ENCODE peak calls at places on chromosomes 1 and 21, in five cellular contexts. R, J, C, P and Z are unnamed samples.

GRCh38 chr1:44033756-44034155 is 2.5 kb upstream of the SLC6A9 start:
- DNase-seq in R (no peak), J (no peak), C (no peak), P (no peak), Z (no peak)

GRCh38 chr1:94550800-94551241 is 9.3 kb upstream of the F3 start:
- DNase-seq in R (no peak), J (no peak), C (no peak), P (no peak), Z (no peak)

GRCh38 chr1:77817368-77818209 is 38.1 kb downstream of the MIGA1 start:
- DNase-seq in R (no peak), J (no peak), C (no peak), P (no peak), Z (no peak)

GRCh38 chr1:207420109-207420508 is 34.0 kb upstream of the CR2 start:
- DNase-seq in R (no peak), J (no peak), C (no peak), P (no peak), Z (no peak)

GRCh38 chr1:11847667-11848445 is at the start of gene NPPA:
- DNase-seq in R (no peak), J (no peak), C (peak), P (no peak), Z (no peak)

GRCh38 chr1:204711947-204712701 is 26.6 kb upstream of the LRRN2 start:
- DNase-seq in R (no peak), J (no peak), C (no peak), P (no peak), Z (no peak)

GRCh38 chr1:216005916-216006315 is 417.3 kb downstream of the USH2A start:
- DNase-seq in R (no peak), J (no peak), C (no peak), P (peak), Z (no peak)

GRCh38 chr21:42028754-42029385 is 18.7 kb upstream of the ZBTB21 start:
- DNase-seq in R (no peak), J (no peak), C (no peak), P (no peak), Z (no peak)

GRCh38 chr1:52601519-52601918 is 652 bp upstream of the GPX7 start:
- DNase-seq in R (no peak), J (no peak), C (no peak), P (no peak), Z (no peak)

GRCh38 chr1:11787251-11787803 is 18.4 kb downstream of the MTHFR start:
- DNase-seq in R (peak), J (no peak), C (peak), P (no peak), Z (no peak)

GRCh38 chr1:39348278-39348677 is 143.2 kb upstream of the BMP8A start:
- DNase-seq in R (no peak), J (no peak), C (no peak), P (no peak), Z (no peak)

GRCh38 chr1:175506081-175506480 is 237.3 kb downstream of the TNR start:
- DNase-seq in R (no peak), J (no peak), C (no peak), P (no peak), Z (no peak)

GRCh38 chr21:40349591-40349990 is 482.4 kb downstream of the PCP4 start:
- DNase-seq in R (no peak), J (no peak), C (no peak), P (no peak), Z (no peak)

GRCh38 chr1:218171302-218171893 is 113.7 kb upstream of the RRP15 start:
- DNase-seq in R (no peak), J (peak), C (peak), P (no peak), Z (peak)

GRCh38 chr1:10776206-10776905 is 20.1 kb downstream of the CASZ1 start:
- DNase-seq in R (no peak), J (no peak), C (no peak), P (no peak), Z (no peak)

GRCh38 chr1:153611356-153611755 is 1.6 kb downstream of the S100A16 start:
- DNase-seq in R (no peak), J (no peak), C (no peak), P (no peak), Z (no peak)

GRCh38 chr1:59879556-59879955 is 47.0 kb downstream of the CYP2J2 start:
- DNase-seq in R (peak), J (peak), C (peak), P (no peak), Z (peak)

GRCh38 chr1:47582891-47583608 is 145.2 kb downstream of the FOXD2 start:
- DNase-seq in R (no peak), J (no peak), C (no peak), P (no peak), Z (no peak)

GRCh38 chr1:152225678-152226077 is 1.7 kb upstream of the HRNR start:
- DNase-seq in R (no peak), J (no peak), C (no peak), P (no peak), Z (no peak)

GRCh38 chr1:37498872-37499617 is 15.5 kb downstream of the MEAF6 start:
- DNase-seq in R (no peak), J (no peak), C (peak), P (no peak), Z (peak)

GRCh38 chr1:203629509-203630082 is 3.0 kb downstream of the ATP2B4 start:
- DNase-seq in R (peak), J (peak), C (peak), P (no peak), Z (peak)

GRCh38 chr1:109299087-109299983 is 7.5 kb downstream of the MYBPHL start:
- DNase-seq in R (no peak), J (no peak), C (peak), P (no peak), Z (no peak)

GRCh38 chr21:46374761-46375389 is 50.9 kb downstream of the PCNT start:
- DNase-seq in R (no peak), J (no peak), C (no peak), P (no peak), Z (no peak)